ENCODE peak calls at places on chromosomes 1 and 21, in five cellular contexts. V is psoas muscle, X is A549, K is AG10803, R is fibroblast of lung. Y is an unnamed sample.

GRCh38 chr1:192878249-192878648 is 69.4 kb downstream of the RGS2 start:
- DNase-seq in V (no peak), X (no peak), K (peak; percentile 25), R (peak; percentile 84), Y (peak; percentile 74)

GRCh38 chr1:35707253-35708178 is 11.2 kb downstream of the C1orf216 start:
- DNase-seq in V (no peak), X (no peak), K (no peak), R (peak; percentile 30), Y (no peak)

GRCh38 chr1:36624466-36624865 is 141.8 kb upstream of the CSF3R start:
- DNase-seq in V (no peak), X (no peak), K (no peak), R (no peak), Y (no peak)

GRCh38 chr1:82227286-82227685 is 426.6 kb downstream of the ADGRL2 start:
- DNase-seq in V (no peak), X (no peak), K (no peak), R (peak; percentile 27), Y (no peak)

GRCh38 chr1:89719502-89720306 is 86.8 kb downstream of the LRRC8C start:
- DNase-seq in V (no peak), X (no peak), K (peak; percentile 52), R (peak; percentile 48), Y (no peak)

GRCh38 chr1:94884101-94884875 is 42.6 kb downstream of the CNN3 start:
- DNase-seq in V (no peak), X (no peak), K (peak; percentile 86), R (peak; percentile 78), Y (no peak)

GRCh38 chr1:93675931-93676330 is 5.7 kb downstream of the BCAR3 start:
- DNase-seq in V (no peak), X (no peak), K (no peak), R (peak; percentile 43), Y (no peak)

GRCh38 chr1:6924891-6925290 is 139.6 kb downstream of the CAMTA1 start:
- DNase-seq in V (no peak), X (no peak), K (no peak), R (no peak), Y (no peak)

GRCh38 chr1:18608534-18608933 is 22.1 kb upstream of the PAX7 start:
- DNase-seq in V (no peak), X (no peak), K (no peak), R (no peak), Y (no peak)

GRCh38 chr1:206925116-206925736 is 3.5 kb upstream of the FCMR start:
- DNase-seq in V (no peak), X (peak; percentile 48), K (no peak), R (no peak), Y (no peak)

GRCh38 chr1:89865498-89866385 is 44.9 kb downstream of the LRRC8D start:
- DNase-seq in V (no peak), X (peak; percentile 23), K (peak; percentile 79), R (peak; percentile 86), Y (no peak)

GRCh38 chr1:226405411-226405988 is 2.4 kb downstream of the PARP1 start:
- DNase-seq in V (no peak), X (no peak), K (no peak), R (no peak), Y (no peak)

GRCh38 chr1:117501275-117501674 is 104.6 kb upstream of the TENT5C start:
- DNase-seq in V (no peak), X (no peak), K (peak; percentile 18), R (peak; percentile 76), Y (no peak)

GRCh38 chr21:33473344-33473743 is 6.4 kb downstream of the TMEM50B start:
- DNase-seq in V (no peak), X (no peak), K (no peak), R (no peak), Y (no peak)

DNA sequence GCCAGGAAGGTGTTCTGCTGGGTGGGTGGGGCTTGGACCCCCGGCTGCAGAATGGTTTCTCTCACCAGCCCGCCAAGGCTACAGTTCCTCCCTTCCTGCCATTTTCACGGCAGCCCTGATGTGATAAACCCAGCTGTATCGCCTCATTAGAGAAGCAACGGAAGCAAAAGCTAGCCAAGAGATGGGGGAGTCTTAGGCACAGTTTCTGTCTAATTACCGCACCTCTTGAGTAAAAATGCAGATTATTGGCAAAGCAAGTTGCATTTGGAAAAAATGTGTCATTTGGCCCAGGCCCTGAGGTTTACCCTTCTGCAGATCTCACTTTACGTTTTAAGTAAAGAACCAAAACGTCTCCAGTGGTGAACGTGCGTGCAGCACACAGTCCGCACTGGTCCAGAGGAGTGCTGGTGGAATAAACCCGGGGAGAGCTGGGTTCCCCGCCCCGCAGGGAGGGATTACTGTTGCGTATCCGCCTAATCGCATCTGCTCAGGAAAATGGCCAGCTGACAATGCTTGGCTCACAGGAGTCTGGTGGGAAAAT is 109.9 kb downstream of the GALNT2 start:
- DNase-seq in V (peak; percentile 83), X (no peak), K (peak; percentile 44), R (peak; percentile 28), Y (peak; percentile 72)
- H3K4me3 ChIP-seq in V (peak overlapping the region; percentile 40), X (no peak overlapping the region), K (peak overlapping the region; percentile 17), R (peak overlapping the region; percentile 29), Y (peak overlapping the region; percentile 33)

GRCh38 chr21:34724131-34724856 is 55.5 kb downstream of the CLIC6 start:
- DNase-seq in V (no peak), X (no peak), K (no peak), R (no peak), Y (no peak)
- TF ChIP-seq CTCF in V (no peak), X (no peak), K (no peak), R (no peak), Y (no peak)

GRCh38 chr1:45014403-45015028 is 2.5 kb downstream of the UROD start:
- DNase-seq in V (peak; percentile 85), X (peak; percentile 82), K (peak; percentile 85), R (peak; percentile 72), Y (peak; percentile 82)
- H3K4me3 ChIP-seq in V (no peak overlapping the region), X (no peak overlapping the region), K (no peak overlapping the region), R (no peak overlapping the region), Y (no peak overlapping the region)

DNA sequence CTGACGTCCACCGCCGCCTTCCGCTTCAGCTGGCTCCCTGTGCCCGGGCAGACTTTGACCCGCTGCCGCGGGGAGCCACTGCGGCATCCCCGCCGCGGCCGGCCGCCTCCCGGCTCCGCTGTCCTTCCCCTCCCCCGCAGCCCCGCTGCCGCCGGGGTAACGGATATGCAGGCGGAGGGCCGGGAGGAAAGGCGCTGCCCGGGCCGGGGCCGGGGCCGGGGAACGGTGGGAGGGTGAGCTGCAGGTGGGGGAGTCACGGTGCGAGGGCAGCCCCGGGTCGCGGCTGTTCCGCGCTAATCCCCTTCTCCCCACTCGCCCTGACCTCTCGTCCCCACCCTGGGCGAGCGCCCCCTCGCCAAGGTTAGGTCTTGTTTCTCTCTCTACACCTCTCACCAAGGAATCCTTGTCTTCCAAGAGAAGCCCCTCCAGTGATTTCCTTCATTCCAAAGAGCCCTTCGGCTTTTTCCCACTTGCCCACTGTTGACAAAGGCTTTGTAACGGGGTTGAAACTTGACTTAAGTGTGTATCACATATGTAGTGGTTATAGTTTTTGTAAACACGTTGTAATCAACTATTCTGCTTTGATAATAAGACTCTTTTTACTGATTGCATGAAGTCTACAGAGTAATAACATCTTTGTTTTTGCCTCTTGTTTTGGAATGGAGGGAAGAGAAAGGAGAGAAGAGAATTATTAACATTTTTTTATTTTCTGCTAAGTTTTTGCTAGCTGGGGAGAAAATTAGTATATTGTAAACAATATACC is 685 bp downstream of the XPR1 start:
- DNase-seq in V (peak; percentile 83), X (peak; percentile 39), K (no peak), R (no peak), Y (peak; percentile 49)
- TF ChIP-seq CTCF in V (peak; percentile 7), X (peak; percentile 51), K (peak; percentile 29), R (peak; percentile 9), Y (no peak)

DNA sequence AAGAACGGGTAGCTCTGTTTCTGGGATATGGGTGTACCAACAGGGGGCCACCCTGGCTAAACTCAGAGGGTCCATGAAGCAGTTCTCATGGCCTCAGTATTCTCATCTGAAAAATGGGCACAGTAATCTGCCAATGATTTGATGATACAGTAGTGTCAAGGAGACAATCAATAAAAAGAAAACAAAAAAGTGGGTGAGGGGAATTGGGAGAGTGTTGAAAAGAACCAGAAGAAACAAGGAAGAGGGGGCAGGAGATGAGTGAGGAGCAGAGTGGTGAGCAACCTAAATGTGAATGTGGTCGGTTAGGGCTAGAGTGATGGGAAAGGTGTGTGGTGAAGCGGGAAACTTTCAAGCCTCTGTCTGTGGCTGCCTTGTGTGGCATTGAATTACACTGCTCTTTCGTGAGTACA is 2.0 kb downstream of the SLAMF7 start:
- DNase-seq in V (no peak), X (no peak), K (no peak), R (no peak), Y (no peak)
- H3K4me3 ChIP-seq in V (no peak overlapping the region), X (no peak overlapping the region), K (no peak overlapping the region), R (no peak overlapping the region), Y (no peak overlapping the region)

DNA sequence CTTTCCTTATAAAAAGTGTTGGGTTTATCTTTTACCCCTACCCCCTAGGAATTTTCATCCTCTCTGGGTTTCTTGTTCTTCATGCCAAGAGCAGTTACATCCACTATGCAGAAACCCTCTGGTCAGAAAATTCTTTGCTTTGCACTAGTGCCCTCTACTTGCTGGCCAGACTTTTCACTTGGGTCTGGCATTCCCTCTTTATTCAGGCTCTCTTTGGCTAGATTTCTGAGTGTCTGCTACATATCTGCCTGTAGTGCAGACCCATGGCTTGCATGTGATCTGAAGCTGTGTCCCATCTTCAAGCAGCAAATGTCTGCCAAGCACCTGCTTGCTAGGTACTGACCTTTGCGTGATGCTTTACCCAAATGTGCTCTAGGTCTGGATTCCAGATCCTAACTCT is 237.0 kb downstream of the GPATCH2 start:
- DNase-seq in V (no peak), X (peak; percentile 11), K (no peak), R (no peak), Y (no peak)
- TF ChIP-seq CTCF in V (no peak), X (no peak), K (no peak), R (no peak), Y (peak; percentile 15)

DNA sequence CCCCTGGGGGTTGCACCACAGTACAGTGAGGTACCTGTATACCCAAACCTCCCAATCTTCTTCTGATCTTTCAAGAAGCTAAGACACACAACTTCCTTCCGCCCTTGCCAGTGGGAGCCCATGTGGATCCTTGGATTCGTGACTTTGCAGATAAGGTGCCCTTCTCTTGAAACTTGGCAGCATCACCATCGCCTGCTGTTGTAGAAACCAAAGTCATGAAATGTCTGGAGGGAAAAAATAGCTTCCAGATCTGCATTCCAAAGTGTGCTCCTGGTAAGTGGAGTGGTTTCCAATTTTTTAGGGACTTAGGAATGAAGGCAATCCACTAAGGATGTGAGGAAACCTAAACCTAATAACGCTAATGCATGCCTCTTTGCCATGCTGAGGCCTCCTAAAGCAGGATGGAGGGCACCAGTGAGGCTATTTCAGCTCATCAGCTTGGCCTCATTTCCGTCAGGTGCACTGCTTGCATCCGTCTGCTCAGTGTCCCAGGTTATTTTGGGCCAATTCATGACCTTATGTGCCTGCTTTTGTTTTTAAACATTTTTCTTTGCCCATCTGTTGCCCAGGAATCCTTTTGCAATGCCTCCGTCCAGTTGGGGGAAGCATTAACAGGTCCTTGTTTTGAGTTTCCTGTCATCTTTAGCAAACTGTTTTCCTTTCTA is 8.2 kb upstream of the EFHD2 start:
- DNase-seq in V (no peak), X (no peak), K (peak; percentile 51), R (no peak), Y (no peak)
- H3K4me3 ChIP-seq in V (no peak overlapping the region), X (no peak overlapping the region), K (no peak overlapping the region), R (no peak overlapping the region), Y (no peak overlapping the region)

DNA sequence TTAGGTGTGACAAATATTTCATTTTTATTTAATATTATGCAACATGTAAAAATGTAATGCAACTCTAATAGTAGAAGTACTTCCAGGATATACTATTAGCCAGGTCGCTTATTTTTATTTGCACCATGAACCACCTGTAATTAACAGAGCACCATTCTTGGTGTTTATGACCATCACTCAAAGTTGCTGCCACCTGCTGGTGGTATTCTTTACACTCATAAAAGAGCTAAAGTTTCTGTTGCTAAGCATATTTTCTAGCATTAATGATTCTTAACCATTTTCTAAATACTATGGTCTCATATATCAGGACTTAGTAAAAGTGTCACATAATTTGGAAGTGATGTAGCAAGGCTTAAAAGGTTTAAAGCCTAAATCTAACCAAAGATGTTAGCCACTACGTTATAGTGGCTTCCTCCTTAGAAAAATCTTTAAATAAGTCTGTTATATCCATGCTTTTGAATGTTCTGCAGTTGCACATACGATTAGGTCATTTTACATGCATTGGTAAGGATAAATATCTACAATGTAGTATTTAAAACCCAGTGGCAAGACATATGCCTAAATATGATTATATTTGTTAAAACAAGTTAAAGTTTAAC is 244.5 kb downstream of the NEGR1 start:
- DNase-seq in V (no peak), X (peak; percentile 32), K (peak; percentile 51), R (peak; percentile 26), Y (no peak)
- TF ChIP-seq CTCF in V (no peak), X (peak; percentile 46), K (peak; percentile 73), R (peak; percentile 52), Y (peak; percentile 57)